ENCODE peak calls at places on chromosomes 6 and 20, in ten cellular contexts. O is PC-3; P is H9; W is fibroblast of lung; S is CD8-positive, alpha-beta T cell; N is epithelial cell of prostate; T is tibial nerve; G is adrenal gland; X is HL-60; C is right lobe of liver. H is an unnamed sample.
A peak's percentile ranks its signal among the peaks of the same experiment; 100 is the strongest.

GRCh38 chr6:137043710-137044365 is 927 bp downstream of the IL20RA start:
- DNase-seq in G (no peak), X (no peak), W (peak; percentile 48), T (peak; percentile 17), O (peak; percentile 55), S (no peak), N (no peak), C (no peak), P (peak; percentile 43), H (no peak)

GRCh38 chr6:143136647-143137046 is 76.0 kb downstream of the AIG1 start:
- DNase-seq in S (no peak), X (no peak), P (no peak), O (no peak), T (no peak), N (no peak), C (no peak), W (no peak), G (no peak), H (no peak)

GRCh38 chr6:55734256-55734655 is 141.1 kb downstream of the BMP5 start:
- DNase-seq in N (no peak), W (peak; percentile 67), P (no peak), C (no peak), S (no peak), T (no peak), G (no peak), X (no peak), O (peak; percentile 67), H (no peak)

GRCh38 chr20:2295286-2295685 is 515 bp upstream of the TGM3 start:
- DNase-seq in N (no peak), S (no peak), G (no peak), O (no peak), P (no peak), X (no peak), W (no peak), C (no peak), T (no peak), H (no peak)

GRCh38 chr20:22182148-22182547 is 402.2 kb downstream of the FOXA2 start:
- DNase-seq in X (no peak), O (no peak), T (no peak), C (no peak), G (no peak), P (no peak), N (no peak), S (no peak), W (no peak), H (no peak)

GRCh38 chr20:55472704-55473103 is 532.6 kb downstream of the CBLN4 start:
- DNase-seq in G (no peak), T (no peak), O (no peak), C (no peak), S (no peak), N (no peak), X (no peak), W (no peak), P (no peak), H (no peak)

GRCh38 chr20:43904195-43904594 is 10.5 kb upstream of the TOX2 start:
- DNase-seq in S (no peak), C (no peak), P (no peak), O (no peak), W (no peak), G (no peak), T (no peak), N (no peak), X (no peak), H (no peak)

GRCh38 chr6:155694429-155694795 is 238.8 kb upstream of the NOX3 start:
- DNase-seq in T (no peak), C (no peak), O (no peak), G (no peak), X (no peak), S (no peak), N (no peak), W (peak; percentile 13), P (no peak), H (no peak)

GRCh38 chr6:13517116-13517515 is 29.7 kb upstream of the GFOD1 start:
- DNase-seq in X (no peak), N (no peak), G (no peak), P (no peak), C (no peak), W (peak; percentile 34), S (no peak), T (no peak), O (peak; percentile 92), H (no peak)

GRCh38 chr20:62158088-62158400 is 14.5 kb downstream of the SS18L1 start:
- DNase-seq in O (no peak), X (no peak), C (no peak), P (no peak), N (no peak), T (no peak), S (no peak), G (no peak), W (no peak), H (no peak)

GRCh38 chr6:34810936-34811632 is 19.2 kb downstream of the BLTP3A start:
- DNase-seq in G (no peak), C (no peak), X (no peak), O (peak; percentile 49), N (peak; percentile 29), S (no peak), T (no peak), P (no peak), W (peak; percentile 21), H (no peak)

GRCh38 chr20:34472246-34472925 is 43.8 kb upstream of the DYNLRB1 start:
- DNase-seq in P (no peak), N (no peak), S (no peak), G (no peak), O (peak; percentile 23), T (no peak), C (no peak), W (peak; percentile 66), X (no peak), H (no peak)

GRCh38 chr6:153568601-153569000 is 437.5 kb upstream of the RGS17 start:
- DNase-seq in W (peak; percentile 9), G (no peak), S (no peak), O (no peak), P (no peak), X (no peak), C (no peak), N (no peak), T (no peak), H (no peak)

GRCh38 chr6:168133186-168133585 is 54.2 kb upstream of the FRMD1 start:
- DNase-seq in S (no peak), W (peak; percentile 65), X (no peak), G (no peak), C (no peak), O (no peak), P (peak; percentile 46), T (no peak), N (no peak), H (no peak)

GRCh38 chr6:1535295-1535694 is 74.4 kb upstream of the FOXC1 start:
- DNase-seq in P (no peak), S (no peak), G (no peak), N (no peak), O (peak; percentile 77), T (no peak), C (no peak), X (no peak), W (peak; percentile 48), H (no peak)

GRCh38 chr6:138176652-138177232 is 15.0 kb downstream of the ARFGEF3 start:
- DNase-seq in P (no peak), W (no peak), N (no peak), G (no peak), X (no peak), T (no peak), S (no peak), C (no peak), O (no peak), H (no peak)
- H3K27ac ChIP-seq in P (no peak overlapping the region), W (no peak overlapping the region), N (no peak overlapping the region), G (no peak overlapping the region), X (no peak overlapping the region), T (no peak overlapping the region), S (no peak overlapping the region), C (no peak overlapping the region), O (no peak overlapping the region), H (no peak overlapping the region)

GRCh38 chr6:81476881-81477280 is 275.6 kb downstream of the TENT5A start:
- DNase-seq in O (peak; percentile 5), N (no peak), G (no peak), P (no peak), T (no peak), S (no peak), X (no peak), C (no peak), W (peak; percentile 55), H (no peak)
- H3K27ac ChIP-seq in O (no peak overlapping the region), N (no peak overlapping the region), G (no peak overlapping the region), P (no peak overlapping the region), T (no peak overlapping the region), S (no peak overlapping the region), X (no peak overlapping the region), C (no peak overlapping the region), W (no peak overlapping the region), H (no peak overlapping the region)

DNA sequence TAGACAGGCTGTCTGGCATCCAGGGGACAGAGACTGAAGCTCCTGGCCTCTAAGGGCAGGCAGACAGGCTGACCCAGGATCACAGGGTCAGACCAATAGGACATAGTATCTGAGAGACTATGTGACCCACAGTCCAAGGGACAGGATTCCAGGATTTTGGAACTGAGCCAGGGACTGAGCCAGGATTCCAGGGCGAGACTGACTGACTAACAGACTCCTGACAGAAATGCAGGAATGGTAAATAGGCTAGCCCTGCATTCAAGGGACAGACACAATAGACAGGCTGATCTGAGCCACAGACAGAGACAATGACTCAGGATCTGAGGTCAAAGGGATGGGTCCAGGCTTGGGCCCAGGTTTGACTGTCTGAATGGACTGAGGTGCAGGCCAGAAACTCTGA is 19.8 kb downstream of the XKR7 start:
- DNase-seq in T (no peak), O (peak; percentile 50), W (no peak), N (peak; percentile 20), C (no peak), S (no peak), X (no peak), G (no peak), P (no peak), H (no peak)
- H3K27ac ChIP-seq in T (no peak overlapping the region), O (no peak overlapping the region), W (no peak overlapping the region), N (peak overlapping the region; percentile 45), C (no peak overlapping the region), S (no peak overlapping the region), X (no peak overlapping the region), G (no peak overlapping the region), P (no peak overlapping the region), H (no peak overlapping the region)

GRCh38 chr20:57707320-57707719 is 2.5 kb downstream of the PMEPA1 start:
- DNase-seq in C (no peak), S (no peak), O (no peak), P (no peak), N (no peak), T (no peak), G (no peak), X (no peak), W (no peak), H (no peak)

GRCh38 chr20:57704245-57704644 is 5.6 kb downstream of the PMEPA1 start:
- DNase-seq in X (no peak), N (no peak), T (no peak), S (no peak), C (no peak), W (no peak), P (no peak), G (no peak), O (no peak), H (no peak)

GRCh38 chr20:57707849-57708693 is 1.7 kb downstream of the PMEPA1 start:
- DNase-seq in N (no peak), O (peak; percentile 40), W (no peak), P (no peak), G (no peak), C (no peak), X (no peak), S (no peak), T (no peak), H (no peak)

GRCh38 chr20:57703013-57703412 is 6.8 kb downstream of the PMEPA1 start:
- DNase-seq in N (no peak), G (no peak), C (no peak), P (no peak), W (no peak), T (no peak), X (no peak), O (no peak), S (no peak), H (no peak)

GRCh38 chr20:57705103-57705899 is 4.5 kb downstream of the PMEPA1 start:
- DNase-seq in G (no peak), S (no peak), T (no peak), C (no peak), W (no peak), N (no peak), P (no peak), X (no peak), O (no peak), H (no peak)
- H3K27ac ChIP-seq in G (no peak overlapping the region), S (no peak overlapping the region), T (no peak overlapping the region), C (no peak overlapping the region), W (no peak overlapping the region), N (peak overlapping the region; percentile 99), P (no peak overlapping the region), X (no peak overlapping the region), O (no peak overlapping the region), H (no peak overlapping the region)

H was measured in pancreas.